ENCODE peak calls at places on chromosomes 2 and 18, in six cellular contexts. O is T-helper 9 cell, M is pulmonary artery endothelial cell, Z is endothelial cell, T is NCI-H748 treated with DMSO at 0.1 percent for 48 hours, N is T1000. U is an unnamed sample.

GRCh38 chr2:233053928-233054774 is 6.0 kb upstream of the INPP5D start:
- DNase-seq in O (peak; percentile 74), M (no peak), Z (peak; percentile 77), T (peak; percentile 58), N (no peak), U (peak; percentile 3)

GRCh38 chr18:23058746-23059440 is 76.4 kb upstream of the CABLES1 start:
- DNase-seq in O (no peak), M (no peak), Z (no peak), T (no peak), N (no peak), U (no peak)

GRCh38 chr2:98517636-98518035 is 73.0 kb downstream of the INPP4A start:
- DNase-seq in O (no peak), M (no peak), Z (no peak), T (no peak), N (no peak), U (no peak)

GRCh38 chr2:173590278-173590811 is 235.7 kb downstream of the CDCA7 start:
- DNase-seq in O (no peak), M (peak; percentile 80), Z (no peak), T (peak; percentile 97), N (peak; percentile 86), U (peak; percentile 94)

GRCh38 chr2:179744341-179744740 is 117.1 kb downstream of the ZNF385B start:
- DNase-seq in O (no peak), M (no peak), Z (no peak), T (no peak), N (no peak), U (no peak)

GRCh38 chr18:51235011-51235789 is 37.7 kb upstream of the MEX3C start:
- DNase-seq in O (no peak), M (no peak), Z (no peak), T (no peak), N (peak; percentile 31), U (no peak)

GRCh38 chr2:59585657-59586056 is 967.8 kb downstream of the BCL11A start:
- DNase-seq in O (no peak), M (no peak), Z (no peak), T (peak; percentile 6), N (no peak), U (peak; percentile 23)

GRCh38 chr18:39053569-39053968 is 1488.0 kb upstream of the CELF4 start:
- DNase-seq in O (no peak), M (no peak), Z (no peak), T (peak; percentile 83), N (no peak), U (peak; percentile 29)

U was measured in NCI-H774.